ENCODE peak calls at places on chromosomes 2 and 18, in seven cellular contexts. K is iris pigment epithelial cell; S is nucleus accumbens; Q is prostate gland; R is hippocampal formation; E is activated CD4-positive, alpha-beta T cell treated with anti-CD3 and anti-CD28 coated beads, Interleukin-2, amount 50 U/mL, for 1 hour; G is heart right ventricle. T is an unnamed sample.

GRCh38 chr2:239236043-239236807 is 164.6 kb downstream of the HDAC4 start:
- DNase-seq in K (no peak), S (no peak), Q (no peak), R (no peak), E (no peak), G (no peak), T (no peak)

GRCh38 chr2:96773922-96774321 is 13.2 kb downstream of the CNNM4 start:
- DNase-seq in K (no peak), S (no peak), Q (peak), R (no peak), E (peak), G (no peak), T (no peak)

GRCh38 chr2:156852681-156853080 is 404.8 kb upstream of the GALNT5 start:
- DNase-seq in K (no peak), S (no peak), Q (no peak), R (no peak), E (no peak), G (no peak), T (no peak)

GRCh38 chr2:71831208-71831577 is 316.5 kb downstream of the CYP26B1 start:
- DNase-seq in K (peak), S (no peak), Q (no peak), R (no peak), E (no peak), G (peak), T (no peak)

GRCh38 chr2:170812716-170813585 is 3.7 kb upstream of the GAD1 start:
- DNase-seq in K (peak), S (no peak), Q (peak), R (peak), E (no peak), G (peak), T (peak)

GRCh38 chr18:76657428-76657827 is 162.4 kb upstream of the ZNF516 start:
- DNase-seq in K (peak), S (no peak), Q (peak), R (no peak), E (no peak), G (no peak), T (no peak)

GRCh38 chr2:112153501-112153900 is 15.3 kb downstream of the FBLN7 start:
- DNase-seq in K (no peak), S (no peak), Q (no peak), R (no peak), E (no peak), G (no peak), T (no peak)

GRCh38 chr2:120317916-120318315 is 28.0 kb upstream of the INHBB start:
- DNase-seq in K (no peak), S (no peak), Q (no peak), R (no peak), E (no peak), G (no peak), T (no peak)

GRCh38 chr2:226802573-226802972 is 3.0 kb upstream of the IRS1 start:
- DNase-seq in K (peak), S (no peak), Q (peak), R (peak), E (no peak), G (peak), T (peak)

GRCh38 chr2:10163498-10164486 is 41.3 kb downstream of the RRM2 start:
- DNase-seq in K (peak), S (no peak), Q (no peak), R (no peak), E (no peak), G (no peak), T (no peak)

GRCh38 chr2:9212010-9212638 is 5.5 kb downstream of the ASAP2 start:
- DNase-seq in K (no peak), S (no peak), Q (no peak), R (no peak), E (no peak), G (no peak), T (no peak)